ENCODE peak calls at places on chromosomes 6 and 20, in four cellular contexts. One of them, this sample, is unnamed.
A peak's percentile ranks its signal among the peaks of the same experiment; 100 is the strongest.

GRCh38 chr6:118748311-118749062 is 97.1 kb upstream of the CEP85L start:
- DNase-seq in H7: peak; percentile 41
- DNase-seq in EH: peak; percentile 74
- DNase-seq in thoracic aorta: no peak
- DNase-seq in this sample: peak; percentile 69

GRCh38 chr6:30703821-30704220 is 13.0 kb upstream of the NRM start:
- DNase-seq in thoracic aorta: no peak
- DNase-seq in H7: no peak
- DNase-seq in EH: no peak
- DNase-seq in this sample: no peak

GRCh38 chr6:158174514-158174913 is 6.4 kb downstream of the GTF2H5 start:
- DNase-seq in H7: no peak
- DNase-seq in EH: peak; percentile 91
- DNase-seq in thoracic aorta: no peak
- DNase-seq in this sample: peak; percentile 73

GRCh38 chr6:162526960-162527359 is 200.6 kb downstream of the PRKN start:
- DNase-seq in EH: no peak
- DNase-seq in thoracic aorta: no peak
- DNase-seq in H7: peak; percentile 27
- DNase-seq in this sample: no peak

GRCh38 chr6:42190784-42191183 is 4.0 kb downstream of the GUCA1B start:
- DNase-seq in H7: no peak
- DNase-seq in EH: peak; percentile 90
- DNase-seq in thoracic aorta: no peak
- DNase-seq in this sample: peak; percentile 59

GRCh38 chr6:169250660-169251059 is 3.0 kb downstream of the THBS2 start:
- DNase-seq in EH: peak; percentile 89
- DNase-seq in thoracic aorta: no peak
- DNase-seq in H7: peak; percentile 79
- DNase-seq in this sample: peak; percentile 89

GRCh38 chr6:45929421-45930361 is 86.0 kb downstream of the CLIC5 start:
- DNase-seq in H7: no peak
- DNase-seq in EH: peak; percentile 27
- DNase-seq in thoracic aorta: no peak
- DNase-seq in this sample: no peak

GRCh38 chr20:44020406-44021148 is 105.9 kb downstream of the TOX2 start:
- DNase-seq in EH: no peak
- DNase-seq in thoracic aorta: no peak
- DNase-seq in H7: peak; percentile 29
- DNase-seq in this sample: no peak

GRCh38 chr6:139570166-139570565 is 195.7 kb upstream of the CITED2 start:
- DNase-seq in thoracic aorta: no peak
- DNase-seq in EH: peak; percentile 60
- DNase-seq in H7: no peak
- DNase-seq in this sample: no peak

GRCh38 chr6:448296-449056 is 56.9 kb downstream of the IRF4 start:
- DNase-seq in EH: no peak
- DNase-seq in H7: no peak
- DNase-seq in thoracic aorta: no peak
- DNase-seq in this sample: no peak

GRCh38 chr6:169642455-169642854 is 59.4 kb downstream of the WDR27 start:
- DNase-seq in H7: no peak
- DNase-seq in thoracic aorta: no peak
- DNase-seq in EH: no peak
- DNase-seq in this sample: no peak

GRCh38 chr20:57622579-57623381 is 2.6 kb upstream of the ZBP1 start:
- DNase-seq in H7: peak; percentile 92
- DNase-seq in EH: peak; percentile 50
- DNase-seq in thoracic aorta: no peak
- DNase-seq in this sample: peak; percentile 41

GRCh38 chr20:9032758-9033157 is 36.1 kb upstream of the PLCB4 start:
- DNase-seq in thoracic aorta: no peak
- DNase-seq in EH: peak; percentile 69
- DNase-seq in H7: no peak
- DNase-seq in this sample: peak; percentile 19

GRCh38 chr6:43803055-43803782 is 33.2 kb downstream of the VEGFA start:
- DNase-seq in thoracic aorta: no peak
- DNase-seq in H7: no peak
- DNase-seq in EH: peak; percentile 31
- DNase-seq in this sample: no peak

GRCh38 chr6:3419624-3420272 is 37.1 kb downstream of the SLC22A23 start:
- DNase-seq in H7: no peak
- DNase-seq in thoracic aorta: no peak
- DNase-seq in EH: peak; percentile 79
- DNase-seq in this sample: no peak

GRCh38 chr6:25329982-25330381 is 50.8 kb downstream of the CARMIL1 start:
- DNase-seq in EH: no peak
- DNase-seq in thoracic aorta: no peak
- DNase-seq in H7: no peak
- DNase-seq in this sample: no peak

GRCh38 chr20:12984863-12985262 is 23.9 kb upstream of the SPTLC3 start:
- DNase-seq in thoracic aorta: no peak
- DNase-seq in H7: no peak
- DNase-seq in EH: no peak
- DNase-seq in this sample: no peak

GRCh38 chr20:54013397-54013941 is 56.9 kb downstream of the BCAS1 start:
- DNase-seq in H7: no peak
- DNase-seq in thoracic aorta: no peak
- DNase-seq in EH: no peak
- DNase-seq in this sample: no peak

GRCh38 chr6:150491131-150491795 is 108.4 kb upstream of the PLEKHG1 start:
- DNase-seq in thoracic aorta: no peak
- DNase-seq in EH: no peak
- DNase-seq in H7: no peak
- DNase-seq in this sample: no peak

GRCh38 chr6:23246901-23247300 is 677.5 kb downstream of the HDGFL1 start:
- DNase-seq in H7: no peak
- DNase-seq in EH: no peak
- DNase-seq in thoracic aorta: no peak
- DNase-seq in this sample: no peak

GRCh38 chr20:61385731-61386130 is 133.7 kb downstream of the CDH4 start:
- DNase-seq in H7: no peak
- DNase-seq in EH: no peak
- DNase-seq in thoracic aorta: no peak
- DNase-seq in this sample: no peak

GRCh38 chr6:14294270-14294951 is 176.8 kb downstream of the CD83 start:
- DNase-seq in H7: no peak
- DNase-seq in thoracic aorta: no peak
- DNase-seq in EH: no peak
- DNase-seq in this sample: no peak

GRCh38 chr6:158629376-158630221 is 14.9 kb downstream of the DYNLT1 start:
- DNase-seq in thoracic aorta: no peak
- DNase-seq in EH: no peak
- DNase-seq in H7: peak; percentile 79
- DNase-seq in this sample: no peak

GRCh38 chr6:5215799-5216198 is 45.0 kb downstream of the LYRM4 start:
- DNase-seq in EH: no peak
- DNase-seq in thoracic aorta: no peak
- DNase-seq in H7: no peak
- DNase-seq in this sample: no peak

GRCh38 chr20:39873286-39873685 is 815.8 kb downstream of the MAFB start:
- DNase-seq in thoracic aorta: no peak
- DNase-seq in EH: no peak
- DNase-seq in H7: no peak
- DNase-seq in this sample: no peak

GRCh38 chr6:142942805-142943227 is 2.2 kb downstream of the HIVEP2 start:
- DNase-seq in H7: no peak
- DNase-seq in EH: peak; percentile 44
- DNase-seq in thoracic aorta: no peak
- DNase-seq in this sample: no peak

GRCh38 chr6:26351544-26351953 is 13.4 kb upstream of the BTN3A2 start:
- DNase-seq in H7: no peak
- DNase-seq in EH: peak; percentile 99
- DNase-seq in thoracic aorta: no peak
- DNase-seq in this sample: peak; percentile 63

GRCh38 chr6:118306640-118307238 is 241.4 kb upstream of the PLN start:
- DNase-seq in EH: no peak
- DNase-seq in H7: no peak
- DNase-seq in thoracic aorta: no peak
- DNase-seq in this sample: no peak

This sample was measured in AG08396.